ENCODE peak calls at places on chromosomes 6 and 20, in seven cellular contexts. V is lung; C is activated gamma-delta T cell treated with Interleukin-2 at 50 U/mL for 16 hours; W is NCI-H1417; Z is T-cell; J is Jurkat, Clone E6-1; A is T follicular helper cell. L is an unnamed sample.

GRCh38 chr6:81561731-81562130 is 190.8 kb downstream of the TENT5A start:
- DNase-seq in C (no peak), Z (no peak), W (no peak), J (no peak), V (no peak), A (no peak), L (no peak)

GRCh38 chr6:157982580-157983438 is 1.1 kb downstream of the SYNJ2 start:
- DNase-seq in W (no peak), V (no peak), J (no peak), C (no peak), Z (no peak), A (no peak), L (no peak)

GRCh38 chr6:158668707-158669103 is 18.9 kb downstream of the SYTL3 start:
- DNase-seq in W (no peak), J (no peak), A (no peak), Z (no peak), C (no peak), V (no peak), L (no peak)

GRCh38 chr20:29878777-29879442 is 1378.6 kb upstream of the DEFB115 start:
- DNase-seq in J (no peak), C (no peak), V (no peak), W (no peak), A (no peak), Z (no peak), L (no peak)

GRCh38 chr20:10508060-10508459 is 73.0 kb downstream of the SLX4IP start:
- DNase-seq in V (no peak), Z (no peak), A (no peak), W (no peak), C (no peak), J (no peak), L (peak; percentile 41)

GRCh38 chr20:63835031-63835858 is 4.2 kb upstream of the ZBTB46 start:
- DNase-seq in J (no peak), W (peak; percentile 81), C (no peak), Z (no peak), A (no peak), V (peak; percentile 92), L (peak; percentile 97)

GRCh38 chr6:42293579-42293978 is 75.9 kb upstream of the MRPS10 start:
- DNase-seq in J (no peak), A (no peak), C (no peak), W (no peak), V (no peak), Z (no peak), L (no peak)

GRCh38 chr6:29723666-29724588 is 693 bp downstream of the HLA-F start:
- DNase-seq in V (peak; percentile 50), J (no peak), C (peak; percentile 70), W (no peak), Z (peak; percentile 60), A (peak; percentile 70), L (peak; percentile 52)

GRCh38 chr6:153392156-153392555 is 261.1 kb upstream of the RGS17 start:
- DNase-seq in V (no peak), A (no peak), Z (no peak), C (no peak), W (no peak), J (no peak), L (no peak)

GRCh38 chr6:144294016-144294415 is 8.9 kb downstream of the UTRN start:
- DNase-seq in J (no peak), A (no peak), C (no peak), W (no peak), V (no peak), Z (no peak), L (no peak)

GRCh38 chr6:168536196-168536595 is 95.2 kb downstream of the SMOC2 start:
- DNase-seq in V (no peak), W (no peak), C (no peak), J (no peak), A (no peak), Z (no peak), L (no peak)

GRCh38 chr20:24615353-24615752 is 145.9 kb downstream of the SYNDIG1 start:
- DNase-seq in V (no peak), Z (no peak), J (no peak), W (no peak), C (no peak), A (no peak), L (no peak)

GRCh38 chr20:50003253-50003656 is 20.5 kb downstream of the SNAI1 start:
- DNase-seq in V (no peak), J (no peak), W (no peak), C (no peak), Z (no peak), A (no peak), L (no peak)

GRCh38 chr20:64079273-64080012 is at the start of gene RGS19:
- DNase-seq in C (peak; percentile 61), Z (peak; percentile 61), W (peak; percentile 66), J (peak; percentile 37), A (peak; percentile 61), V (peak; percentile 76), L (peak; percentile 69)

GRCh38 chr6:109441069-109441816 is 719 bp downstream of the SMPD2 start:
- DNase-seq in A (peak; percentile 28), C (peak; percentile 42), Z (no peak), J (peak; percentile 18), V (peak; percentile 55), W (peak; percentile 71), L (peak; percentile 52)

GRCh38 chr20:48846516-48847492 is 19.0 kb upstream of the PREX1 start:
- DNase-seq in A (no peak), Z (no peak), J (no peak), W (no peak), C (no peak), V (no peak), L (no peak)

GRCh38 chr6:42182101-42182500 is 8.9 kb downstream of the GUCA1A start:
- DNase-seq in V (no peak), C (no peak), J (no peak), A (no peak), Z (no peak), W (no peak), L (peak; percentile 32)

GRCh38 chr6:154491567-154492470 is 18.7 kb downstream of the CNKSR3 start:
- DNase-seq in J (no peak), Z (no peak), W (no peak), C (no peak), V (no peak), A (no peak), L (no peak)

GRCh38 chr6:111982681-111983080 is 71.2 kb upstream of the CCN6 start:
- DNase-seq in V (no peak), C (no peak), A (no peak), W (no peak), J (no peak), Z (no peak), L (no peak)

GRCh38 chr6:14706378-14706929 is 539.4 kb upstream of the JARID2 start:
- DNase-seq in C (no peak), A (peak; percentile 14), V (no peak), Z (no peak), W (no peak), J (no peak), L (peak; percentile 57)

GRCh38 chr6:8064638-8065518 is 689 bp upstream of the BLOC1S5 start:
- DNase-seq in C (no peak), A (no peak), J (no peak), Z (no peak), V (no peak), W (no peak), L (no peak)

GRCh38 chr6:125564941-125565340 is 184.5 kb upstream of the HEY2 start:
- DNase-seq in Z (no peak), A (no peak), C (no peak), V (no peak), J (no peak), W (no peak), L (no peak)

GRCh38 chr6:77178821-77179220 is 284.5 kb downstream of the HTR1B start:
- DNase-seq in J (no peak), A (no peak), C (no peak), W (no peak), V (no peak), Z (no peak), L (no peak)

GRCh38 chr6:99746261-99746895 is 139.7 kb downstream of the PRDM13 start:
- DNase-seq in W (peak; percentile 62), A (peak; percentile 31), J (peak; percentile 71), Z (no peak), V (peak; percentile 61), C (peak; percentile 60), L (peak; percentile 48)

L was measured in adrenal gland.